ENCODE peak calls at places on chromosomes 12 and 14, in nine cellular contexts. G, D, C, P, Z, O, B, L and N are unnamed samples.

GRCh38 chr12:100632445-100632892 is 59.0 kb downstream of the GAS2L3 start:
- DNase-seq in G (no peak), B (no peak), Z (no peak), O (no peak), P (no peak), C (no peak), D (no peak), L (no peak), N (no peak)

GRCh38 chr14:95300002-95300696 is 19.6 kb downstream of the CLMN start:
- DNase-seq in O (no peak), G (no peak), Z (no peak), B (no peak), L (no peak), C (no peak), D (no peak), P (no peak), N (no peak)

GRCh38 chr12:124039276-124039675 is 66.3 kb downstream of the ZNF664 start:
- DNase-seq in C (no peak), B (no peak), O (no peak), D (peak; percentile 35), L (no peak), Z (no peak), P (no peak), G (peak; percentile 79), N (no peak)

GRCh38 chr12:121957831-121958515 is 39.6 kb downstream of the CFAP251 start:
- DNase-seq in P (no peak), D (no peak), L (no peak), Z (no peak), C (no peak), O (no peak), B (no peak), G (no peak), N (no peak)

GRCh38 chr12:101925935-101926334 is 48.6 kb downstream of the DRAM1 start:
- DNase-seq in P (no peak), G (no peak), D (no peak), B (no peak), C (no peak), Z (no peak), O (no peak), L (no peak), N (no peak)

GRCh38 chr12:64915242-64915641 is 90.8 kb downstream of the TBC1D30 start:
- DNase-seq in Z (no peak), L (no peak), D (no peak), P (no peak), C (no peak), B (no peak), O (no peak), G (no peak), N (no peak)

GRCh38 chr12:2163172-2163927 is 110.6 kb downstream of the CACNA1C start:
- DNase-seq in C (no peak), O (no peak), P (no peak), G (peak; percentile 95), D (peak; percentile 98), B (peak; percentile 95), L (no peak), Z (peak; percentile 89), N (peak; percentile 53)

GRCh38 chr12:123998960-123999359 is 25.9 kb downstream of the ZNF664 start:
- DNase-seq in L (no peak), D (no peak), P (no peak), Z (no peak), B (no peak), C (no peak), G (no peak), O (no peak), N (no peak)

GRCh38 chr14:103840016-103840415 is 7.4 kb downstream of the PPP1R13B start:
- DNase-seq in O (no peak), P (no peak), C (no peak), B (no peak), L (no peak), Z (no peak), D (no peak), G (no peak), N (no peak)

GRCh38 chr12:122354958-122355641 is 67.4 kb downstream of the CLIP1 start:
- DNase-seq in B (no peak), L (no peak), D (no peak), Z (no peak), P (no peak), C (no peak), G (no peak), O (no peak), N (no peak)

GRCh38 chr12:122090759-122091535 is 12.4 kb downstream of the MLXIP start:
- DNase-seq in L (no peak), Z (no peak), P (no peak), B (no peak), O (no peak), D (peak; percentile 98), G (peak; percentile 74), C (no peak), N (no peak)

DNA sequence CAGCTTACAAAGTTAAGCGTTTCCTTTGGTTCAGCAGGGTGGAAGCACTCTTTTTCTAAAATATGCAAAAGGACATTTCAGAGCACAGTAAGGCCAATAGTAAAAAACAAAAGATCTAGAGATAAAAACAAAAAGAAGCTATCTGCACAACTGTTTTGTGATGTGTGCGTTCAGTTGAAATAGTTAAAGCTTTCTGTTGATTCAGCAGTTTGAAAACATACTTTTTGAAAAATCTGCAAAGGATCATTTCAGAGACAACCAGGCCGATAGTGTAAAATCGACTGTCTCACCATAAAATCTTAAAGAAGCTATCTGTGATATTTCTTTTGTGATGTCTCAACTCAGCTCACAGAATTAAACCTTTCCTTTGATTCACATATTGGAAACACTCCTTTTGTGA is 300.0 kb upstream of the ALG10B start:
- DNase-seq in L (no peak), O (no peak), G (no peak), P (no peak), Z (no peak), D (no peak), C (no peak), B (no peak), N (no peak)
- TF ChIP-seq CTCF in L (no peak), O (no peak), G (no peak), P (no peak), Z (no peak), D (no peak), C (no peak), B (no peak), N (no peak)

GRCh38 chr12:51262758-51263177 is 7.4 kb downstream of the SMAGP start:
- DNase-seq in C (peak; percentile 46), O (peak; percentile 29), G (peak; percentile 52), B (no peak), P (peak; percentile 56), Z (no peak), D (peak; percentile 67), L (no peak), N (peak; percentile 55)
- TF ChIP-seq CTCF in C (peak; percentile 66), O (peak; percentile 14), G (peak; percentile 55), B (peak; percentile 33), P (peak; percentile 65), Z (no peak), D (peak; percentile 57), L (peak; percentile 16), N (peak; percentile 9)

GRCh38 chr12:59904874-59905521 is 309.2 kb downstream of the SLC16A7 start:
- DNase-seq in P (no peak), O (no peak), C (no peak), B (no peak), Z (no peak), L (no peak), G (peak; percentile 16), D (peak; percentile 30), N (no peak)
- TF ChIP-seq CTCF in P (no peak), O (no peak), C (no peak), B (no peak), Z (no peak), L (no peak), G (no peak), D (no peak), N (no peak)

DNA sequence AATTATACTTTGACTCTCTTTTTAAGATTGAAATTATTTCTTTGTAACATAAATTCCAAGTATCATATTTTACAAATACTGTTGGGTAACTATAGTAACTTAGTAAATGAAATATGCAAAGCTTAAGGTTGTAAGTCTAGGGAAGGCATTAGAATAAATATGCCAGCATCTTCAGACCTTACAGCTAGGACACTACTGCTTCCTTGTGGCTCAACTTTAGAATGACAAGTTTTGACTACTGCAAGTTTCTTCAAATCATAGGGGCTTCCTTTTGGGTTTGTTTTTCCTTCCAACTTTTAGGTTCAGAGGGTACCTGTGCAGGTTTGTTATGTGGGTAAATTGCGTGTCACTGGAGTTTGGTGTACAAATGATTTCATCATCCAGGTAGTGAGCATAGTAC is 17.7 kb upstream of the ANP32D start:
- DNase-seq in P (peak; percentile 58), Z (no peak), G (peak; percentile 5), B (no peak), C (no peak), L (no peak), D (no peak), O (no peak), N (peak; percentile 38)
- TF ChIP-seq CTCF in P (peak; percentile 72), Z (peak; percentile 70), G (peak; percentile 25), B (peak; percentile 44), C (peak; percentile 17), L (peak; percentile 31), D (peak; percentile 9), O (no peak), N (no peak)

DNA sequence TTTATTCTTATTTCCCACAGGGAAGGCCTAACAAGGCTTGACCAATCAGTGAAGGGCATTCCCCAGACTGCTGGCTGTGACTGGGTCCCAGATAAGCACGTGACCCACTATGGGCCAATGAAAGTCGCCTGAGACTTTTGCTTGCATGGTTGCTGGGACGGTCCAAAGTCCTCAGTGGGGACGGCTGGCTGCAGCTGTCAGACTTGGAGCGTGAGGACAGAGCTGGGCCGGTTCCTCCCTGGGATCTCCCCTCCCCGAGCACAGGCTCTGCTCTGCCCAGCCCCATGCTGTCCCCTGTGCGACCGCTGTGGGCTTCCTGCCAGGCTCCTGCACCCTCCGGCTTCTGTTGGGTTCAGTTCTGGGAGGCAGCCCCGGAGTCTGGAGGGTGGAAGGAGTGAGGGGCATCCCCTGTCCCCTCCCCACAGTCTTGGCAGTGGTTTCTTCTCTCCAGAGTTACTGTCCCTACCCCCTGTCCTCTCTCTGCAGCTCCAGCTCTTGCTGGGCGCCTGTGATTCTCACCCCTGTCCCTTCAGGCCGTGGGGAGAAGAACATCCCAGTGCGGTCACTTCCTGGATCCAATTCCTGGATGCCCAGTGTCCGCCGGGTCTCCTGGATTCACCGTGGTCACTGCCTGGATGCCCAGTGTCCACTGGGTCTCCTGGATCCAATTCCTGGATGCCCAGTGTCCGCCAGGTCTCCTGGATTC is 50.1 kb downstream of the GALNT9 start:
- DNase-seq in P (no peak), O (no peak), B (no peak), D (peak; percentile 31), G (no peak), L (no peak), Z (peak; percentile 79), C (no peak), N (no peak)
- TF ChIP-seq CTCF in P (no peak), O (no peak), B (no peak), D (no peak), G (no peak), L (no peak), Z (no peak), C (no peak), N (no peak)

GRCh38 chr12:120625557-120626419 is 14.6 kb upstream of the CABP1 start:
- DNase-seq in C (peak; percentile 83), D (no peak), P (no peak), O (no peak), L (peak; percentile 64), B (no peak), Z (no peak), G (no peak), N (no peak)
- TF ChIP-seq CTCF in C (peak; percentile 17), D (peak; percentile 11), P (peak; percentile 35), O (no peak), L (peak; percentile 51), B (no peak), Z (no peak), G (no peak), N (peak; percentile 20)